ENCODE peak calls at places on chromosome 19, in seven cellular contexts. One of them, this sample, is unnamed.

GRCh38 chr19:53881482-53882390 is at the start of gene PRKCG:
- DNase-seq in tibial nerve: no peak
- DNase-seq in suprapubic skin: peak; percentile 74
- DNase-seq in body of pancreas: peak; percentile 51
- DNase-seq in A549: peak; percentile 70
- DNase-seq in RWPE1: no peak
- DNase-seq in left ventricle myocardium inferior: peak; percentile 29
- DNase-seq in this sample: peak; percentile 74

GRCh38 chr19:44890366-44891015 is 563 bp upstream of the TOMM40 start:
- DNase-seq in suprapubic skin: no peak
- DNase-seq in body of pancreas: no peak
- DNase-seq in RWPE1: peak; percentile 99
- DNase-seq in A549: peak; percentile 100
- DNase-seq in left ventricle myocardium inferior: no peak
- DNase-seq in tibial nerve: peak; percentile 100
- DNase-seq in this sample: peak; percentile 100

GRCh38 chr19:38647368-38647965 is at the start of gene ACTN4:
- DNase-seq in left ventricle myocardium inferior: peak; percentile 100
- DNase-seq in body of pancreas: peak; percentile 100
- DNase-seq in tibial nerve: peak; percentile 97
- DNase-seq in A549: peak; percentile 99
- DNase-seq in suprapubic skin: peak; percentile 99
- DNase-seq in RWPE1: peak; percentile 96
- DNase-seq in this sample: peak; percentile 100

GRCh38 chr19:40231544-40232424 is 5.3 kb upstream of the CCNP start:
- DNase-seq in RWPE1: no peak
- DNase-seq in tibial nerve: no peak
- DNase-seq in left ventricle myocardium inferior: peak; percentile 44
- DNase-seq in A549: no peak
- DNase-seq in body of pancreas: no peak
- DNase-seq in suprapubic skin: no peak
- DNase-seq in this sample: no peak

GRCh38 chr19:45440873-45441654 is 17.3 kb upstream of the ERCC1 start:
- DNase-seq in RWPE1: no peak
- DNase-seq in body of pancreas: no peak
- DNase-seq in suprapubic skin: no peak
- DNase-seq in A549: no peak
- DNase-seq in tibial nerve: no peak
- DNase-seq in left ventricle myocardium inferior: no peak
- DNase-seq in this sample: no peak

GRCh38 chr19:18483119-18483518 is 38.8 kb downstream of the ELL start:
- DNase-seq in suprapubic skin: no peak
- DNase-seq in RWPE1: no peak
- DNase-seq in tibial nerve: no peak
- DNase-seq in A549: no peak
- DNase-seq in body of pancreas: no peak
- DNase-seq in left ventricle myocardium inferior: no peak
- DNase-seq in this sample: no peak

GRCh38 chr19:30444253-30444671 is 72.1 kb downstream of the ZNF536 start:
- DNase-seq in RWPE1: no peak
- DNase-seq in tibial nerve: no peak
- DNase-seq in body of pancreas: no peak
- DNase-seq in left ventricle myocardium inferior: no peak
- DNase-seq in suprapubic skin: no peak
- DNase-seq in A549: no peak
- DNase-seq in this sample: no peak

GRCh38 chr19:5534787-5535586 is 32.8 kb downstream of the TINCR start:
- DNase-seq in tibial nerve: no peak
- DNase-seq in suprapubic skin: no peak
- DNase-seq in body of pancreas: no peak
- DNase-seq in RWPE1: no peak
- DNase-seq in A549: no peak
- DNase-seq in left ventricle myocardium inferior: no peak
- DNase-seq in this sample: no peak

GRCh38 chr19:3034845-3035541 is 5.9 kb upstream of the TLE2 start:
- DNase-seq in A549: no peak
- DNase-seq in suprapubic skin: peak; percentile 80
- DNase-seq in RWPE1: no peak
- DNase-seq in tibial nerve: peak; percentile 41
- DNase-seq in body of pancreas: peak; percentile 50
- DNase-seq in left ventricle myocardium inferior: no peak
- DNase-seq in this sample: peak; percentile 18

GRCh38 chr19:38395381-38396127 is 7.1 kb downstream of the SPRED3 start:
- DNase-seq in tibial nerve: no peak
- DNase-seq in suprapubic skin: no peak
- DNase-seq in RWPE1: no peak
- DNase-seq in body of pancreas: no peak
- DNase-seq in A549: no peak
- DNase-seq in left ventricle myocardium inferior: no peak
- DNase-seq in this sample: peak; percentile 66

GRCh38 chr19:31334101-31334848 is 15.0 kb downstream of the TSHZ3 start:
- DNase-seq in suprapubic skin: no peak
- DNase-seq in A549: no peak
- DNase-seq in body of pancreas: no peak
- DNase-seq in tibial nerve: no peak
- DNase-seq in RWPE1: no peak
- DNase-seq in left ventricle myocardium inferior: no peak
- DNase-seq in this sample: no peak

GRCh38 chr19:46746281-46746965 is at the start of gene STRN4:
- DNase-seq in tibial nerve: no peak
- DNase-seq in left ventricle myocardium inferior: peak; percentile 55
- DNase-seq in RWPE1: peak; percentile 90
- DNase-seq in body of pancreas: no peak
- DNase-seq in A549: peak; percentile 94
- DNase-seq in suprapubic skin: no peak
- DNase-seq in this sample: no peak

GRCh38 chr19:31962565-31962996 is 382.8 kb upstream of the ZNF507 start:
- DNase-seq in RWPE1: no peak
- DNase-seq in body of pancreas: no peak
- DNase-seq in suprapubic skin: no peak
- DNase-seq in left ventricle myocardium inferior: no peak
- DNase-seq in A549: no peak
- DNase-seq in tibial nerve: no peak
- DNase-seq in this sample: no peak

GRCh38 chr19:38373907-38374331 is 452 bp upstream of the PSMD8 start:
- DNase-seq in body of pancreas: no peak
- DNase-seq in left ventricle myocardium inferior: no peak
- DNase-seq in A549: no peak
- DNase-seq in suprapubic skin: no peak
- DNase-seq in RWPE1: no peak
- DNase-seq in tibial nerve: no peak
- DNase-seq in this sample: no peak

GRCh38 chr19:29259153-29259552 is 46.2 kb upstream of the UQCRFS1 start:
- DNase-seq in RWPE1: no peak
- DNase-seq in A549: no peak
- DNase-seq in left ventricle myocardium inferior: no peak
- DNase-seq in suprapubic skin: peak; percentile 17
- DNase-seq in body of pancreas: no peak
- DNase-seq in tibial nerve: no peak
- DNase-seq in this sample: no peak

GRCh38 chr19:16887353-16888265 is 1.2 kb upstream of the F2RL3 start:
- DNase-seq in suprapubic skin: no peak
- DNase-seq in RWPE1: no peak
- DNase-seq in tibial nerve: no peak
- DNase-seq in left ventricle myocardium inferior: no peak
- DNase-seq in body of pancreas: no peak
- DNase-seq in A549: no peak
- DNase-seq in this sample: no peak
- H3K27ac ChIP-seq in suprapubic skin: peak overlapping the region; percentile 15
- H3K27ac ChIP-seq in RWPE1: peak overlapping the region; percentile 94
- H3K27ac ChIP-seq in tibial nerve: no peak overlapping the region
- H3K27ac ChIP-seq in left ventricle myocardium inferior: peak overlapping the region; percentile 89
- H3K27ac ChIP-seq in body of pancreas: peak overlapping the region; percentile 8
- H3K27ac ChIP-seq in A549: peak overlapping the region; percentile 40
- H3K27ac ChIP-seq in this sample: no peak overlapping the region

GRCh38 chr19:49567722-49568454 is 12.5 kb downstream of the NOSIP start:
- DNase-seq in body of pancreas: no peak
- DNase-seq in suprapubic skin: no peak
- DNase-seq in tibial nerve: no peak
- DNase-seq in RWPE1: no peak
- DNase-seq in left ventricle myocardium inferior: no peak
- DNase-seq in A549: no peak
- DNase-seq in this sample: peak; percentile 89

GRCh38 chr19:49565261-49565660 is 15.1 kb downstream of the NOSIP start:
- DNase-seq in left ventricle myocardium inferior: no peak
- DNase-seq in RWPE1: no peak
- DNase-seq in tibial nerve: peak; percentile 61
- DNase-seq in suprapubic skin: no peak
- DNase-seq in A549: no peak
- DNase-seq in body of pancreas: peak; percentile 47
- DNase-seq in this sample: peak; percentile 65

GRCh38 chr19:49566302-49566701 is 14.1 kb downstream of the NOSIP start:
- DNase-seq in A549: no peak
- DNase-seq in suprapubic skin: no peak
- DNase-seq in left ventricle myocardium inferior: no peak
- DNase-seq in RWPE1: no peak
- DNase-seq in tibial nerve: no peak
- DNase-seq in body of pancreas: no peak
- DNase-seq in this sample: no peak

GRCh38 chr19:49560358-49560900 is 19.9 kb downstream of the NOSIP start:
- DNase-seq in A549: no peak
- DNase-seq in RWPE1: no peak
- DNase-seq in left ventricle myocardium inferior: peak; percentile 35
- DNase-seq in tibial nerve: peak; percentile 61
- DNase-seq in suprapubic skin: no peak
- DNase-seq in body of pancreas: peak; percentile 70
- DNase-seq in this sample: no peak

GRCh38 chr19:49564616-49565045 is 15.7 kb downstream of the NOSIP start:
- DNase-seq in left ventricle myocardium inferior: no peak
- DNase-seq in A549: no peak
- DNase-seq in tibial nerve: no peak
- DNase-seq in body of pancreas: no peak
- DNase-seq in RWPE1: no peak
- DNase-seq in suprapubic skin: no peak
- DNase-seq in this sample: no peak
- H3K27ac ChIP-seq in left ventricle myocardium inferior: peak overlapping the region; percentile 66
- H3K27ac ChIP-seq in A549: no peak overlapping the region
- H3K27ac ChIP-seq in tibial nerve: no peak overlapping the region
- H3K27ac ChIP-seq in body of pancreas: no peak overlapping the region
- H3K27ac ChIP-seq in RWPE1: peak overlapping the region; percentile 51
- H3K27ac ChIP-seq in suprapubic skin: no peak overlapping the region
- H3K27ac ChIP-seq in this sample: peak overlapping the region; percentile 88

DNA sequence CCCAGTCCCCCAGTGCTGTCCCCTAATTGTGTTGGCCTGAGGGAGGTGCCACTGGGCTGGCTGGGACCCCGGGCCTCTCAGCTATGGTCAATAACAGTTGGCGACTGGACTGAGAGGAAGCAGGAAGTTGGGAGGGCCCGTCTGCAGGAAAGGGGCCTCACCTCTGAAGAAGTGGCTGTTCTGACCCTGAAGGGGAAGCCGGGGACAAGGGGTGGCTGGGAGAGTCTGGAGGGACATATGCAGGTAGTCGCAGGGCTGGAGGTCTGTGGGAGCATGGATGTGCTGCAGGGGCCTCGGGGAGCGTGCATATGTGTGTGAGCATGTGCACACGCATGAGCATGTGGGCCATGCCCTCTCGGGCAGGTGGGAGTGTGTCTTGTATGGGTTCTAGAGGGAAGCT is 5.9 kb downstream of the PKN1 start:
- DNase-seq in body of pancreas: no peak
- DNase-seq in left ventricle myocardium inferior: no peak
- DNase-seq in A549: no peak
- DNase-seq in suprapubic skin: no peak
- DNase-seq in tibial nerve: no peak
- DNase-seq in RWPE1: no peak
- DNase-seq in this sample: no peak
- H3K27ac ChIP-seq in body of pancreas: no peak overlapping the region
- H3K27ac ChIP-seq in left ventricle myocardium inferior: peak overlapping the region; percentile 97
- H3K27ac ChIP-seq in A549: no peak overlapping the region
- H3K27ac ChIP-seq in suprapubic skin: no peak overlapping the region
- H3K27ac ChIP-seq in tibial nerve: no peak overlapping the region
- H3K27ac ChIP-seq in RWPE1: no peak overlapping the region
- H3K27ac ChIP-seq in this sample: peak overlapping the region; percentile 41

DNA sequence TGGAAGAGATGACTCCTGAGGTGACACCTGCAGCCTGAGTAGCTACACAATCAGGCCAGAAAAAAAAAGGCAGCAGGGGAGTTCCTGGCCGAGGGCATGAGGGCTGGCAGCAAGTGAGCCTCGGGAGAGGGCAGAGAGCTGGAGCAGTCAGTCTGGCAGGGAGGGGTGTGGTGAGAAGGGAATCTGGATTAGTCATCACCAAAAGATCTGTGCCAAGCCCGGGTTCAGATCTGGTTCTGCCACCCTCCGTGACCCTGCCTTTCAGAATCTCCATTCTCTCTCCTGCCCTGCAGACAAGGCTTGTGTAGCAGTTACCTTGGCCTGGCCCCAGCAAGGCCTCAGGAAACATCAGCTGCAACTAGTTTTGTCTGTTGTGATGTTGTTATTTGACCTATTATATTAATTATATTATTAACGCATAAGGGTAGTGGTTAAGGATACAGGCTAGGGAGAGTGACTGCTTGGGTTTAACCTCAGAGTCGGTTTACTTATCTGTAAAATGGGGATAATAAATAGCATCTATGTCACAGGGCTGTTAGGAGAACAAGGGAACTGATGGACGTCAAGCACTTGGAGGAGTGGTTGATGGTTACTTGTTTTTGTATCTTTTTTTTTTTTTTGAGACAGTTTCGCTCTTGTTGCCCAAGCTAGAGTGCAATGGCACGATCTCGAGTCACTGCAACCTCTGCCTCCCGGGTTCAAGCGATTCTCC is 2.7 kb upstream of the CAPNS1 start:
- DNase-seq in suprapubic skin: no peak
- DNase-seq in tibial nerve: no peak
- DNase-seq in body of pancreas: peak; percentile 69
- DNase-seq in A549: peak; percentile 96
- DNase-seq in left ventricle myocardium inferior: peak; percentile 40
- DNase-seq in RWPE1: peak; percentile 91
- DNase-seq in this sample: no peak
- H3K27ac ChIP-seq in suprapubic skin: peak overlapping the region; percentile 75
- H3K27ac ChIP-seq in tibial nerve: peak overlapping the region; percentile 77
- H3K27ac ChIP-seq in body of pancreas: peak overlapping the region; percentile 59
- H3K27ac ChIP-seq in A549: peak overlapping the region; percentile 80
- H3K27ac ChIP-seq in left ventricle myocardium inferior: peak overlapping the region; percentile 67
- H3K27ac ChIP-seq in RWPE1: peak overlapping the region; percentile 98
- H3K27ac ChIP-seq in this sample: no peak overlapping the region

GRCh38 chr19:954272-954671 is 28.4 kb downstream of the ARID3A start:
- DNase-seq in left ventricle myocardium inferior: no peak
- DNase-seq in A549: no peak
- DNase-seq in tibial nerve: no peak
- DNase-seq in suprapubic skin: peak; percentile 53
- DNase-seq in body of pancreas: no peak
- DNase-seq in RWPE1: no peak
- DNase-seq in this sample: no peak
- H3K27ac ChIP-seq in left ventricle myocardium inferior: no peak overlapping the region
- H3K27ac ChIP-seq in A549: no peak overlapping the region
- H3K27ac ChIP-seq in tibial nerve: no peak overlapping the region
- H3K27ac ChIP-seq in suprapubic skin: no peak overlapping the region
- H3K27ac ChIP-seq in body of pancreas: peak overlapping the region; percentile 84
- H3K27ac ChIP-seq in RWPE1: no peak overlapping the region
- H3K27ac ChIP-seq in this sample: no peak overlapping the region

This sample was measured in naive thymus-derived CD4-positive, alpha-beta T cell.